ENCODE peak calls at places on chromosomes 16 and 17, in four cellular contexts. Z is H1, M is mesendoderm, P is neuronal stem cell. A is an unnamed sample.

GRCh38 chr17:78124081-78124835 is 4.3 kb downstream of the TMC6 start:
- DNase-seq in P (no peak), Z (no peak), M (no peak), A (no peak)

GRCh38 chr16:55605756-55606155 is 39.3 kb downstream of the CAPNS2 start:
- DNase-seq in M (no peak), Z (no peak), P (no peak), A (no peak)

GRCh38 chr17:78889525-78889924 is 13.5 kb downstream of the CEP295NL start:
- DNase-seq in Z (no peak), P (no peak), M (no peak), A (no peak)

GRCh38 chr16:24841291-24841690 is 4.5 kb upstream of the SLC5A11 start:
- DNase-seq in Z (no peak), M (no peak), P (no peak), A (no peak)

GRCh38 chr16:24440296-24440695 is 99.1 kb upstream of the RBBP6 start:
- DNase-seq in P (no peak), M (no peak), Z (no peak), A (no peak)

GRCh38 chr17:16937431-16937830 is 34.5 kb downstream of the TNFRSF13B start:
- DNase-seq in P (no peak), Z (no peak), M (no peak), A (no peak)

GRCh38 chr17:61645898-61646297 is 54.9 kb upstream of the NACA2 start:
- DNase-seq in M (no peak), Z (no peak), P (no peak), A (peak; percentile 18)

GRCh38 chr17:40086150-40087044 is 14.0 kb downstream of the NR1D1 start:
- DNase-seq in Z (no peak), P (no peak), M (peak; percentile 70), A (no peak)

GRCh38 chr17:51853857-51854256 is 304.7 kb downstream of the CA10 start:
- DNase-seq in M (no peak), Z (no peak), P (no peak), A (no peak)

GRCh38 chr16:21263640-21264211 is 14.4 kb downstream of the CRYM start:
- DNase-seq in M (peak; percentile 76), Z (no peak), P (no peak), A (peak; percentile 18)

GRCh38 chr16:4765511-4766474 is 1.2 kb downstream of the ZNF500 start:
- DNase-seq in M (no peak), P (no peak), Z (no peak), A (no peak)

GRCh38 chr16:63655846-63656245 is 1466.0 kb downstream of the CDH11 start:
- DNase-seq in Z (no peak), P (peak; percentile 6), M (no peak), A (no peak)

GRCh38 chr17:58249270-58250133 is 11.1 kb downstream of the LPO start:
- DNase-seq in M (peak; percentile 71), Z (no peak), P (peak; percentile 61), A (peak; percentile 31)

GRCh38 chr16:55000595-55000994 is 69.9 kb downstream of the IRX5 start:
- DNase-seq in P (no peak), M (no peak), Z (no peak), A (no peak)

GRCh38 chr16:89190150-89190958 is 10.0 kb downstream of the SLC22A31 start:
- DNase-seq in P (no peak), M (no peak), Z (no peak), A (no peak)

GRCh38 chr16:87778830-87779579 is 13.2 kb upstream of the KLHDC4 start:
- DNase-seq in M (peak; percentile 98), Z (peak; percentile 95), P (peak; percentile 82), A (peak; percentile 96)
- H3K4me2 ChIP-seq in M (no peak overlapping the region), Z (peak overlapping the region; percentile 5), P (no peak overlapping the region), A (no peak overlapping the region)

GRCh38 chr16:85399583-85400284 is 213.4 kb upstream of the GSE1 start:
- DNase-seq in P (no peak), M (no peak), Z (no peak), A (no peak)
- H2BK15ac ChIP-seq in P (no peak overlapping the region), M (no peak overlapping the region), Z (peak overlapping the region; percentile 66), A (peak overlapping the region; percentile 30)

DNA sequence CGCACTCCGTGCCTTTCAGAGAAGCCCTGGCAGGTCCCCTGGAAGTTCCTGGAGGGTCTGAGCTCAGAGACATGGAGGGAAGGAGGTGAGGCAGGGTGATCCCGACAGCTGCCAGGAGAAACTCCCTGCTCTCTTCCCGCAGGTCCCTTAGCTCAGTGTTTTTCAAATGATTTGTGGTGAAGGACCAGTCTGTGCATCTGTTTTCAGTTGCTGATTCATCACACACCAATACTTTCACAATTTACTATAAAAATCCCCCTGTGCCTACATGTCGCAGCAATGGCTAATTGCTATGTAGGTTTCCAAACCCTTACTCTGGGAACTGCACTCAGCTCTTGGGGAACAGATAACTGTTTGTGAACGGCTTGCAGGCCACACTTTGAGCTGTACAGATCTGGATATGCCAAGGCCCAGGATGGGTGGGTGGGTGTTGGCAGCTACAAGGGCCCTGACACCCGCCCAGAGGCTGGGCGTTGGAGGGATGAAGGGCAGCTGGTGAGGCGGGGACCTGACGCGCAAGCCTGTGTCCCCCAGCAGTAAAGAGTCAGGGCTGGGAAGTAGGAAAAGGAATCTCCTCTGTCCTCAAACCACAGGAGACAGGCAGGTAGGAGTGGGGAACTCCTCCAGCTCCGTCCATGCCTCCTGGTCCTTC is 20.5 kb upstream of the EMP2 start:
- DNase-seq in P (no peak), M (no peak), Z (no peak), A (peak; percentile 38)
- H3K4me2 ChIP-seq in P (no peak overlapping the region), M (no peak overlapping the region), Z (no peak overlapping the region), A (no peak overlapping the region)

GRCh38 chr17:81803728-81804558 is at the start of gene GCGR:
- DNase-seq in P (no peak), M (no peak), Z (no peak), A (no peak)
- H2BK15ac ChIP-seq in P (peak within 1 kb of the TSS; percentile 58), M (no peak within 1 kb of the TSS), Z (no peak within 1 kb of the TSS), A (no peak within 1 kb of the TSS)

GRCh38 chr16:70745536-70746025 is 55.4 kb downstream of the VAC14 start:
- DNase-seq in P (no peak), Z (no peak), M (no peak), A (no peak)
- H3K4me2 ChIP-seq in P (no peak overlapping the region), Z (no peak overlapping the region), M (no peak overlapping the region), A (no peak overlapping the region)

DNA sequence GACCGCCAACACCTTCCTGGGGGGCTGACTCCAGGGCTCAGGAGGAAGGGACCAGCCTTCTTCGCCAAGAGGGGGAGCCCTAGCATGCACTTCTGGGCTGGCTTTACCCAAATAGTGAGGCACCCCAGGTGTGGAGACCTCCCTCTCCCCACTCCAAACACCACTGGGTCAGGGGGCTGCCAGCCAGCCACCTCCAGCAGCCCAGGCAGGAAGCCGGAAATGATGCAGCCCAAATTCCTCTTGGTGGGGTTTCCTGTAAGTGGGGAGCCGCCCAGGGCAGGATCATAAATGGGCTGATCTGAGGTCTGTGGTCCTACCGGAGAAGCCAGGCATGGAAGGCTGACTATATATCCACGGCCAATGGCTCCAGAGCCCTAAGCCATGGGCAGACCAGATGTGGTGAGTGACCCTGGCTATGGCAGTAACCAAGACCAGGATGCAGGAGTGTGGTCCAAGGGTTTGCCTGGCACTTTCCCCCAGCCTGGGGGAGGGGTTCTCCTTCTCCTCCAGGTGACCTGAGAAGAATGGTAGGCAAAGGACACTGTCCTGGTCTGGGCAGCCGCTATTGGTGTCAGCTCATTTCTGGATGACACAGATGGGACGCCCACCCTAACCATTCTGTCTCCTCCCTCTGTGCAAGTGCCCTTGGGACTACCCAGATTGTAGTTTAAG is 4.2 kb downstream of the GIT1 start:
- DNase-seq in P (no peak), Z (no peak), M (no peak), A (no peak)
- H2BK15ac ChIP-seq in P (peak overlapping the region; percentile 30), Z (peak overlapping the region; percentile 90), M (no peak overlapping the region), A (no peak overlapping the region)

DNA sequence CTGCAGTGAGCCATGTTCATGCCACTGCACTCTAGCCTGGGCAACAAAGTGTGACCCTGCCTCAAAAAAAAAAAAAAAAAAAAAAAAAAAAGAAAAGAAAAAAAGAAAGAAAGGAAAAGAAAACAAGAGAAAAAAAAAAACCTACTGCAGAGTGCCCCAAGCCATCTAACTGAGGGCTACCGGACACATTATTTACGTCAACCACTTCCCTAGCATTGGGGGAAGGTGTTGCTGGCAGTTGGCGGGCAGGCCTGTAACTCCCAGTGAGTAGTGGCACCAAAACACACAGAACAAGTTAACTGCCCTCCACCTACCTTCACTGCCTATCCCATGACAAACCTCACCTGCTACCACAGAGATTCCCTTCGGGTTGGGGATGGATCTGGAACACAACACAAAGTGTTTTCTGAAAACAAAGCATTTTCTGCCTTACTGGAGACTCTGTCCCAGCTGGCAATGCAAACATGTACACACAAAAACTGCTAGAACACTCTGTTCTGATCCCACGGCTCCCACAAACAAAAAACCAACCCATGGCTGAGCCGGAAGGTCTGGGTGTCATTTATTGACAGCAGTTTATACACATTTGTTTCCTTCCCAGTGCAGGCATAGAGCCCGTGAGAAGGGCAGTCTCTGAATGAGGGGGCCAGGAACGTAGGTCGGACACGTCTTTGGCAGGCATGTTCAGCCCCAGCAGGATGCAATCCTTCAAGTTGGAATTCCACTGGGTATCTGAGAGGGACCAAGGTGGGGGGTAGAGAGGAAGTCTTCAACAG is 11.0 kb downstream of the PHB1 start:
- DNase-seq in M (no peak), P (no peak), Z (no peak), A (no peak)
- H3K4me2 ChIP-seq in M (no peak overlapping the region), P (no peak overlapping the region), Z (no peak overlapping the region), A (no peak overlapping the region)

GRCh38 chr17:60545465-60546191 is 19.6 kb upstream of the APPBP2 start:
- DNase-seq in Z (no peak), M (no peak), P (no peak), A (no peak)
- H2BK15ac ChIP-seq in Z (no peak overlapping the region), M (no peak overlapping the region), P (no peak overlapping the region), A (no peak overlapping the region)

GRCh38 chr17:42027540-42027889 is 7.6 kb downstream of the NKIRAS2 start:
- DNase-seq in M (no peak), Z (no peak), P (no peak), A (no peak)

GRCh38 chr17:42025191-42025579 is 5.3 kb downstream of the NKIRAS2 start:
- DNase-seq in Z (no peak), M (no peak), P (no peak), A (no peak)

GRCh38 chr17:42019509-42020404 is at the start of gene NKIRAS2:
- DNase-seq in P (peak; percentile 84), M (peak; percentile 95), Z (peak; percentile 72), A (peak; percentile 85)

GRCh38 chr17:42026821-42027539 is 7.1 kb downstream of the NKIRAS2 start:
- DNase-seq in M (no peak), Z (no peak), P (no peak), A (no peak)

DNA sequence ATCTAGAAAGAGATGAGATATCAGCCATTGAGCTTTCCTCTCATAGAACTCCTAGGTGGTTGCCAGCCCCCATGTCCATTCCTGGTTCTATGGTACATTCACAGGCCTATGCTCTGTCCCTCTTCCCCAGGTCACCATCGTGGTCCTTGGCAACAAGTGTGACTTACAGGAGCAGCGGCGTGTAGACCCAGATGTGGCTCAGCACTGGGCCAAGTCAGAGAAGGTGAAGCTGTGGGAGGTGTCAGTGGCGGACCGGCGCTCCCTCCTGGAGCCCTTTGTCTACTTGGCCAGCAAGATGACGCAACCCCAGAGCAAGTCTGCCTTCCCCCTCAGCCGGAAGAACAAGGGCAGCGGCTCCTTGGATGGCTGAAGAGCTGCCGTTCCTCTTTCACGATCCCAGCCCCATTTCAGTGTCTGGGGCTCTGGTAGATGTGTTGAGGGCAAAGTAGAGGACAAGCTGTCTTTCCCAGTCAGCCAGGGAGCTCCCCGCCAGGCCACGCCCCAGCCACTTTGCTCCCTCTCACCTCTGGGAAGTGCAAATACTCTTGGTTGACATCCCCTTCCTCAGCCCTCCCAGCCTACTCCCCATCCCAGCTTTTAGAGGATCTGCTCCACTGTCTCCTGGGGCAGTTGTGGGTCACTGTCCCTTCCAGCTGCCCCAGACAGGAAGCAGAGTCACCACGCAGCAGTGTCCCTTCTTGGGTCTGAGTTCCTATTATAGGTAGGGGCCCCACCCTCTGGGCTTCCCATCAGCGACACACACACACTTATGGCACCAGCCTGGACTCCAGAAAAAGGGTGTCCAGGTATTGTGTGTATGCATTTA is 3.8 kb downstream of the NKIRAS2 start:
- DNase-seq in M (peak; percentile 42), P (no peak), Z (no peak), A (no peak)
- H3K4me2 ChIP-seq in M (no peak overlapping the region), P (no peak overlapping the region), Z (no peak overlapping the region), A (no peak overlapping the region)